ENCODE peak calls at places on chromosomes 5 and 9, in four cellular contexts. B, J, R and K are unnamed samples.

GRCh38 chr5:52840286-52841050 is 52.8 kb downstream of the ITGA1 start:
- DNase-seq in B (no peak), J (no peak), R (no peak), K (peak; percentile 98)

GRCh38 chr9:133477992-133478850 is 678 bp downstream of the SLC2A6 start:
- DNase-seq in B (peak; percentile 47), J (no peak), R (no peak), K (no peak)

GRCh38 chr5:173547579-173547978 is 68.9 kb downstream of the BOD1 start:
- DNase-seq in B (no peak), J (no peak), R (no peak), K (no peak)

GRCh38 chr5:123937230-123937629 is 425.3 kb downstream of the CSNK1G3 start:
- DNase-seq in B (peak; percentile 57), J (no peak), R (no peak), K (no peak)

GRCh38 chr5:102762828-102763227 is 7.7 kb downstream of the PAM start:
- DNase-seq in B (no peak), J (no peak), R (no peak), K (no peak)

GRCh38 chr9:96199006-96199405 is 103.0 kb downstream of the HSD17B3 start:
- DNase-seq in B (no peak), J (no peak), R (no peak), K (no peak)

GRCh38 chr9:101264727-101265126 is 120.1 kb downstream of the BAAT start:
- DNase-seq in B (no peak), J (no peak), R (no peak), K (no peak)

GRCh38 chr5:14108170-14108996 is 34.8 kb upstream of the TRIO start:
- DNase-seq in B (peak; percentile 80), J (peak; percentile 4), R (no peak), K (peak; percentile 57)

GRCh38 chr5:59724482-59725392 is 168.8 kb downstream of the PDE4D start:
- DNase-seq in B (peak; percentile 62), J (no peak), R (no peak), K (no peak)

GRCh38 chr9:111928342-111928720 is 31.7 kb downstream of the UGCG start:
- DNase-seq in B (no peak), J (no peak), R (no peak), K (no peak)

GRCh38 chr5:140351609-140352334 is 5.4 kb upstream of the HBEGF start:
- DNase-seq in B (peak; percentile 65), J (peak; percentile 20), R (no peak), K (no peak)

GRCh38 chr9:112338561-112338960 is 5.1 kb upstream of the PTBP3 start:
- DNase-seq in B (no peak), J (no peak), R (no peak), K (no peak)

GRCh38 chr9:4334439-4334838 is 34.6 kb upstream of the GLIS3 start:
- DNase-seq in B (no peak), J (no peak), R (no peak), K (no peak)

GRCh38 chr5:17340816-17341215 is 123.4 kb downstream of the BASP1 start:
- DNase-seq in B (no peak), J (no peak), R (no peak), K (no peak)

GRCh38 chr9:95552814-95553546 is 36.2 kb upstream of the PTCH1 start:
- DNase-seq in B (no peak), J (no peak), R (peak; percentile 4), K (no peak)

GRCh38 chr9:33443047-33443446 is 4.3 kb downstream of the AQP3 start:
- DNase-seq in B (no peak), J (no peak), R (no peak), K (no peak)

GRCh38 chr5:180090098-180090768 is 18.7 kb upstream of the RNF130 start:
- DNase-seq in B (peak; percentile 69), J (peak; percentile 74), R (peak; percentile 73), K (peak; percentile 29)

GRCh38 chr5:76794871-76795270 is 24.0 kb upstream of the F2RL1 start:
- DNase-seq in B (no peak), J (no peak), R (no peak), K (no peak)

GRCh38 chr5:179609834-179610108 is 13.7 kb downstream of the HNRNPH1 start:
- DNase-seq in B (no peak), J (no peak), R (no peak), K (no peak)

GRCh38 chr5:135393691-135394090 is 5.3 kb downstream of the MACROH2A1 start:
- DNase-seq in B (no peak), J (no peak), R (no peak), K (no peak)

GRCh38 chr9:34522091-34522887 is 501 bp downstream of the ENHO start:
- DNase-seq in B (no peak), J (no peak), R (no peak), K (no peak)

GRCh38 chr9:93960221-93960970 is 5.2 kb upstream of the BARX1 start:
- DNase-seq in B (no peak), J (no peak), R (no peak), K (no peak)

GRCh38 chr9:38362912-38363588 is 29.5 kb upstream of the ALDH1B1 start:
- DNase-seq in B (peak; percentile 62), J (no peak), R (no peak), K (no peak)

GRCh38 chr9:130117816-130118632 is 54.2 kb upstream of the NCS1 start:
- DNase-seq in B (peak; percentile 72), J (no peak), R (no peak), K (no peak)

GRCh38 chr5:133245191-133246052 is 193.6 kb downstream of the HSPA4 start:
- DNase-seq in B (no peak), J (no peak), R (peak; percentile 8), K (peak; percentile 46)

GRCh38 chr5:132947661-132948060 is 15.8 kb downstream of the AFF4 start:
- DNase-seq in B (no peak), J (no peak), R (no peak), K (no peak)